ENCODE peak calls at places on chromosomes 3 and 15, in ten cellular contexts. L is AG09309, X is neural crest cell, D is cardiac muscle cell, T is left ventricle myocardium inferior, N is mammary epithelial cell, Y is cardiac fibroblast, M is Calu3, O is PC-3, E is astrocyte of the cerebellum. J is an unnamed sample.
A peak's percentile ranks its signal among the peaks of the same experiment; 100 is the strongest.

GRCh38 chr3:65572175-65572777 is 466.4 kb downstream of the MAGI1 start:
- DNase-seq in Y (no peak), E (no peak), X (no peak), T (no peak), M (no peak), N (no peak), L (no peak), O (no peak), D (no peak), J (no peak)

GRCh38 chr15:61157933-61158332 is 71.2 kb downstream of the RORA start:
- DNase-seq in X (no peak), Y (peak; percentile 6), T (peak; percentile 70), O (no peak), N (no peak), D (no peak), M (no peak), E (no peak), L (no peak), J (no peak)

GRCh38 chr15:67109141-67110034 is 44.0 kb downstream of the SMAD3 start:
- DNase-seq in D (no peak), Y (peak; percentile 97), T (peak; percentile 71), L (peak; percentile 98), X (no peak), E (peak; percentile 100), N (no peak), M (no peak), O (no peak), J (no peak)

GRCh38 chr3:45870099-45870498 is 16.2 kb upstream of the CCR9 start:
- DNase-seq in E (no peak), O (no peak), L (no peak), N (no peak), T (no peak), Y (no peak), X (no peak), D (no peak), M (no peak), J (no peak)

GRCh38 chr3:62559831-62560445 is 186.6 kb upstream of the FEZF2 start:
- DNase-seq in L (peak; percentile 14), O (peak; percentile 35), T (no peak), E (peak; percentile 31), N (no peak), M (no peak), Y (peak; percentile 74), X (no peak), D (peak; percentile 10), J (no peak)

GRCh38 chr3:94065819-94066218 is 3.0 kb downstream of the NSUN3 start:
- DNase-seq in D (no peak), M (no peak), Y (no peak), X (no peak), O (no peak), E (no peak), N (no peak), L (no peak), T (no peak), J (no peak)

GRCh38 chr3:25441234-25441856 is 13.3 kb downstream of the RARB start:
- DNase-seq in Y (no peak), M (peak; percentile 46), E (no peak), D (no peak), L (no peak), T (no peak), O (no peak), N (no peak), X (no peak), J (no peak)

GRCh38 chr15:91853501-91853967 is at the start of gene SLCO3A1:
- DNase-seq in M (peak; percentile 81), O (no peak), X (peak; percentile 45), E (no peak), T (peak; percentile 86), Y (peak; percentile 49), N (peak; percentile 72), D (peak; percentile 88), L (no peak), J (peak; percentile 67)

GRCh38 chr3:177057768-177058167 is 139.5 kb downstream of the TBL1XR1 start:
- DNase-seq in E (no peak), N (no peak), L (no peak), D (no peak), O (no peak), M (no peak), X (no peak), Y (peak; percentile 15), T (no peak), J (no peak)

GRCh38 chr3:42007785-42008184 is 45.9 kb upstream of the ULK4 start:
- DNase-seq in O (no peak), E (no peak), T (no peak), N (no peak), Y (no peak), X (no peak), D (no peak), M (no peak), L (no peak), J (no peak)

GRCh38 chr3:143302638-143303171 is 183.1 kb downstream of the CHST2 start:
- DNase-seq in T (peak; percentile 58), O (peak; percentile 80), N (peak; percentile 80), D (no peak), L (peak; percentile 82), M (peak; percentile 51), E (no peak), Y (peak; percentile 89), X (no peak), J (peak; percentile 49)
- TF ChIP-seq CTCF in T (no peak), O (no peak), N (no peak), D (no peak), L (no peak), M (no peak), E (no peak), Y (peak; percentile 10), X (no peak), J (no peak)

DNA sequence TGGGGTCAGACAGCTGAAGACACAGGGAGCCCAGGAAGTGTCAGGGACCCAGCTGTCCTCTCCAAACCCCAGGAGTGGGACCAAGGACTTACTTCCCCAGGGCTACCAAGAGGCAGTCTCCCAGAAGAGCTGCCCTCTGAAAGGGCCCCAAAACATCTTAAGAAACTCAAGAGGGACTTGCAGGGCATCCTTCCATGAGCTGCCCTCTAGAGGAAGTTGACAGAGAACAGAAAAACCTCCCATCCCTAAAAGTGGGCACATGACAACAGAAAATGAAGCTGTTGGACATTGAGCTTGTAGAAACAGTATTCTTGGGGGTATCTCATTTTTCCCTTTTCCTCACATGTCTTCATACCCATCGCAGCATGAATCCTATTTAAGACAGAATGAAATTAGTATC is 58.9 kb downstream of the MECOM start:
- DNase-seq in E (no peak), N (peak; percentile 4), X (no peak), Y (peak; percentile 34), M (peak; percentile 17), L (no peak), O (peak; percentile 40), D (no peak), T (no peak), J (no peak)
- TF ChIP-seq CTCF in E (peak; percentile 20), N (peak; percentile 15), X (no peak), Y (peak; percentile 45), M (no peak), L (no peak), O (peak; percentile 60), D (peak; percentile 37), T (no peak), J (no peak)

GRCh38 chr3:179288845-179289244 is 34.0 kb upstream of the ZNF639 start:
- DNase-seq in T (no peak), L (no peak), M (no peak), E (no peak), X (no peak), O (no peak), D (no peak), N (no peak), Y (no peak), J (no peak)
- TF ChIP-seq CTCF in T (no peak), L (no peak), M (no peak), E (no peak), X (no peak), O (no peak), D (no peak), N (no peak), Y (no peak), J (no peak)

DNA sequence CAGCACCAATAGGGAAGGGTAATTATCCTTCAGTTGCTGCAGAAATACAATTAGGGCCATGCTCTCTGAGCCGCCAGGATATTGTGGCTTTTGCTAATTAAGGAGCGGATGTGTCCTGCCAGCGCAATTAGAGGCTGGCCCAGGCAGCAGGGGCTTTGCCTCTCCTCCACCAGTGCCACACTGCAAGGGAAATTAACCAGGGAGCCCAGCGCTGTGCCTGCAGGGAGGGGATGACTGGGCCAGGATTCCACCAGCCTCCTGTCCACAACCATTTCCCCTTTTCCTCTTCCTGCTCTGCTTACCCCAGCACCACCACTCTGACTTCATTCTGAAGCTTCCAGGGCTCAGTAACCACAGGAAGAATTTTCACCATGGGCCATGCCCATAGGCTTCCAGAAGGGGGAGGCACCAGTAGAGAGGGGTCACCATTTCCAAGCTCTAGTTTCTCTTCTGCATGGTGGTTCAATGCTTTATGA is 10.3 kb upstream of the AEN start:
- DNase-seq in X (no peak), O (no peak), L (no peak), E (no peak), Y (no peak), D (no peak), N (no peak), M (no peak), T (no peak), J (peak; percentile 36)
- TF ChIP-seq CTCF in X (no peak), O (no peak), L (peak; percentile 13), E (peak; percentile 18), Y (no peak), D (peak; percentile 16), N (no peak), M (no peak), T (no peak), J (peak; percentile 31)

J was measured in endothelial cell.